ENCODE peak calls at places on chromosomes 7 and 10, in six cellular contexts. L, V, N, T, F and S are unnamed samples.
A peak's percentile ranks its signal among the peaks of the same experiment; 100 is the strongest.

GRCh38 chr10:80472234-80473095 is 18.4 kb downstream of the TSPAN14 start:
- DNase-seq in L (no peak), V (no peak), N (no peak), T (peak; percentile 88), F (no peak), S (no peak)

GRCh38 chr10:73591935-73592699 is 975 bp upstream of the USP54 start:
- DNase-seq in L (peak; percentile 48), V (peak; percentile 93), N (no peak), T (peak; percentile 60), F (peak; percentile 87), S (peak; percentile 98)

GRCh38 chr7:94654764-94655561 is 970 bp downstream of the SGCE start:
- DNase-seq in L (no peak), V (peak; percentile 73), N (no peak), T (peak; percentile 69), F (no peak), S (peak; percentile 47)

GRCh38 chr10:16519908-16520861 is 1.5 kb downstream of the C1QL3 start:
- DNase-seq in L (no peak), V (peak; percentile 27), N (no peak), T (no peak), F (no peak), S (peak; percentile 26)

GRCh38 chr10:51838506-51838905 is 139.1 kb upstream of the CSTF2T start:
- DNase-seq in L (no peak), V (no peak), N (no peak), T (no peak), F (no peak), S (peak; percentile 77)

GRCh38 chr7:102426268-102427031 is 6.9 kb upstream of the ORAI2 start:
- DNase-seq in L (no peak), V (no peak), N (peak; percentile 44), T (no peak), F (no peak), S (no peak)

GRCh38 chr10:26755443-26755903 is 58.0 kb downstream of the PDSS1 start:
- DNase-seq in L (peak; percentile 16), V (no peak), N (no peak), T (peak; percentile 67), F (no peak), S (peak; percentile 46)

GRCh38 chr7:134084488-134085144 is 42.5 kb upstream of the LRGUK start:
- DNase-seq in L (no peak), V (peak; percentile 0), N (no peak), T (no peak), F (no peak), S (no peak)

GRCh38 chr7:83502636-83503035 is 146.3 kb downstream of the SEMA3E start:
- DNase-seq in L (no peak), V (no peak), N (no peak), T (no peak), F (no peak), S (no peak)

GRCh38 chr10:49220031-49220430 is 31.8 kb upstream of the TMEM273 start:
- DNase-seq in L (no peak), V (no peak), N (no peak), T (peak; percentile 29), F (no peak), S (no peak)

GRCh38 chr10:57657164-57657765 is 610.4 kb downstream of the IPMK start:
- DNase-seq in L (peak; percentile 13), V (peak; percentile 76), N (no peak), T (peak; percentile 33), F (peak; percentile 41), S (peak; percentile 80)

GRCh38 chr10:21510218-21511070 is 15.0 kb downstream of the SKIDA1 start:
- DNase-seq in L (no peak), V (peak; percentile 83), N (no peak), T (peak; percentile 35), F (no peak), S (peak; percentile 91)

GRCh38 chr7:24406053-24406561 is 122.1 kb downstream of the NPY start:
- DNase-seq in L (no peak), V (peak; percentile 29), N (no peak), T (peak; percentile 24), F (no peak), S (no peak)

GRCh38 chr10:15869935-15870334 is 9.6 kb upstream of the MINDY3 start:
- DNase-seq in L (no peak), V (no peak), N (no peak), T (no peak), F (no peak), S (no peak)

GRCh38 chr10:116720241-116721047 is 21.9 kb downstream of the HSPA12A start:
- DNase-seq in L (no peak), V (peak; percentile 56), N (no peak), T (peak; percentile 30), F (no peak), S (no peak)

GRCh38 chr10:4656576-4657194 is 169.3 kb upstream of the AKR1E2 start:
- DNase-seq in L (peak; percentile 58), V (peak; percentile 85), N (peak; percentile 23), T (peak; percentile 53), F (peak; percentile 55), S (peak; percentile 76)

GRCh38 chr7:960269-960871 is 5.9 kb upstream of the ADAP1 start:
- DNase-seq in L (no peak), V (no peak), N (no peak), T (no peak), F (no peak), S (no peak)

GRCh38 chr10:10160821-10161312 is 856.8 kb upstream of the CELF2 start:
- DNase-seq in L (no peak), V (no peak), N (no peak), T (no peak), F (no peak), S (no peak)

GRCh38 chr10:91684841-91685240 is 52.0 kb upstream of the PPP1R3C start:
- DNase-seq in L (no peak), V (no peak), N (no peak), T (no peak), F (no peak), S (no peak)

GRCh38 chr10:118264252-118264651 is 77.9 kb downstream of the FAM204A start:
- DNase-seq in L (no peak), V (no peak), N (no peak), T (no peak), F (no peak), S (no peak)

GRCh38 chr10:14513061-14513460 is 182.3 kb upstream of the FRMD4A start:
- DNase-seq in L (no peak), V (no peak), N (no peak), T (no peak), F (no peak), S (no peak)

GRCh38 chr7:128662091-128662490 is 10.0 kb upstream of the GARIN1A start:
- DNase-seq in L (no peak), V (no peak), N (no peak), T (no peak), F (no peak), S (no peak)

GRCh38 chr10:75568721-75569120 is 137.3 kb downstream of the LRMDA start:
- DNase-seq in L (no peak), V (no peak), N (no peak), T (peak; percentile 69), F (no peak), S (no peak)

GRCh38 chr7:44637788-44638594 is 31.6 kb downstream of the OGDH start:
- DNase-seq in L (peak; percentile 91), V (no peak), N (peak; percentile 50), T (peak; percentile 92), F (no peak), S (no peak)

GRCh38 chr10:23314835-23315239 is 29.8 kb downstream of the C10orf67 start:
- DNase-seq in L (peak; percentile 57), V (peak; percentile 87), N (peak; percentile 36), T (peak; percentile 73), F (peak; percentile 63), S (peak; percentile 62)

GRCh38 chr7:139366400-139366799 is 6.7 kb downstream of the LUC7L2 start:
- DNase-seq in L (no peak), V (no peak), N (no peak), T (no peak), F (no peak), S (no peak)